ENCODE peak calls at places on chromosome 18, in six cellular contexts. B is adrenal gland; K is effector memory CD4-positive, alpha-beta T cell; N is left lung; R is A549; D is PC-9. T is an unnamed sample.

GRCh38 chr18:12015697-12016062 is 34.4 kb downstream of the IMPA2 start:
- DNase-seq in B (no peak), K (no peak), N (peak), R (no peak), D (peak), T (no peak)

GRCh38 chr18:68972176-68972575 is 174.3 kb downstream of the CCDC102B start:
- DNase-seq in B (no peak), K (no peak), N (no peak), R (no peak), D (no peak), T (peak)

GRCh38 chr18:40415821-40416220 is 1539.2 kb upstream of the PIK3C3 start:
- DNase-seq in B (no peak), K (no peak), N (no peak), R (no peak), D (no peak), T (no peak)

GRCh38 chr18:76697441-76697901 is 124.9 kb upstream of the ZNF236 start:
- DNase-seq in B (no peak), K (no peak), N (no peak), R (no peak), D (no peak), T (no peak)

GRCh38 chr18:23131693-23132319 is 3.5 kb upstream of the CABLES1 start:
- DNase-seq in B (peak), K (peak), N (no peak), R (peak), D (peak), T (peak)

GRCh38 chr18:3248062-3248669 is 565 bp downstream of the MYL12A start:
- DNase-seq in B (no peak), K (no peak), N (no peak), R (no peak), D (no peak), T (no peak)

GRCh38 chr18:27723168-27723567 is 453.8 kb downstream of the CDH2 start:
- DNase-seq in B (no peak), K (no peak), N (no peak), R (no peak), D (no peak), T (no peak)

GRCh38 chr18:58726671-58727070 is 55.4 kb downstream of the MALT1 start:
- DNase-seq in B (no peak), K (no peak), N (no peak), R (no peak), D (no peak), T (no peak)

GRCh38 chr18:74493689-74494088 is 2.5 kb upstream of the CNDP2 start:
- DNase-seq in B (peak), K (peak), N (no peak), R (peak), D (peak), T (peak)

GRCh38 chr18:77935342-77935741 is 685.7 kb downstream of the GALR1 start:
- DNase-seq in B (no peak), K (no peak), N (no peak), R (no peak), D (no peak), T (no peak)
- H3K4me3 ChIP-seq in B (no peak), K (no peak), N (no peak), R (no peak), D (no peak), T (no peak)

GRCh38 chr18:36628435-36629094 is 200.2 kb downstream of the TPGS2 start:
- DNase-seq in B (no peak), K (no peak), N (no peak), R (no peak), D (no peak), T (peak)

GRCh38 chr18:36629095-36629604 is 199.7 kb downstream of the TPGS2 start:
- DNase-seq in B (no peak), K (no peak), N (no peak), R (no peak), D (no peak), T (no peak)

GRCh38 chr18:36630917-36631316 is 197.9 kb downstream of the TPGS2 start:
- DNase-seq in B (no peak), K (no peak), N (no peak), R (no peak), D (no peak), T (no peak)

GRCh38 chr18:36627616-36628015 is 201.2 kb downstream of the TPGS2 start:
- DNase-seq in B (no peak), K (no peak), N (no peak), R (no peak), D (no peak), T (no peak)

DNA sequence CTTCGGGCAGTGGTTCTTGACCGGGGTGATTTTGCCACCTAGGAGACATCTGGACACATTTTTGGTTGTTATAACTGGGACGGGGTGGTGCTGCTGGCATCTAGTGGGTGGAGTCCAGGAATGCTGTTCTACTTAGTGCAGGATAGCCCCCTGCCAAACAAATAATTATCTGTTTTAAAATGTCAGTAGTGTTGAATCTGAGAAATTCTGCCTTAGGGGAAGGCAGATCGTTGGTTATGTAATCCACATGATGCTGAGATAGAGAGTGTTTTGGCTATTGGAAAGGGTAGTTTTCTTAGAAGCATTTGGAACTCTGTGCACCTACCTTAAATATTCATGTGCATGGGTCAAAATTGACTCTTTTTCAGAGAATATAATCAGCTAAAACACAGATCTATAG is 199.0 kb downstream of the TPGS2 start:
- DNase-seq in B (no peak), K (no peak), N (no peak), R (no peak), D (no peak), T (no peak)
- H3K27ac ChIP-seq in B (no peak), K (no peak), N (no peak), R (no peak), D (no peak), T (no peak)

GRCh38 chr18:62189208-62189607 is 2.2 kb downstream of the RELCH start:
- DNase-seq in B (no peak), K (no peak), N (no peak), R (no peak), D (no peak), T (no peak)
- H3K4me3 ChIP-seq in B (no peak), K (no peak), N (peak), R (peak), D (peak), T (no peak)

GRCh38 chr18:476368-476767 is 24.1 kb downstream of the COLEC12 start:
- DNase-seq in B (no peak), K (no peak), N (no peak), R (no peak), D (no peak), T (no peak)
- H3K27ac ChIP-seq in B (no peak), K (no peak), N (no peak), R (no peak), D (no peak), T (no peak)

DNA sequence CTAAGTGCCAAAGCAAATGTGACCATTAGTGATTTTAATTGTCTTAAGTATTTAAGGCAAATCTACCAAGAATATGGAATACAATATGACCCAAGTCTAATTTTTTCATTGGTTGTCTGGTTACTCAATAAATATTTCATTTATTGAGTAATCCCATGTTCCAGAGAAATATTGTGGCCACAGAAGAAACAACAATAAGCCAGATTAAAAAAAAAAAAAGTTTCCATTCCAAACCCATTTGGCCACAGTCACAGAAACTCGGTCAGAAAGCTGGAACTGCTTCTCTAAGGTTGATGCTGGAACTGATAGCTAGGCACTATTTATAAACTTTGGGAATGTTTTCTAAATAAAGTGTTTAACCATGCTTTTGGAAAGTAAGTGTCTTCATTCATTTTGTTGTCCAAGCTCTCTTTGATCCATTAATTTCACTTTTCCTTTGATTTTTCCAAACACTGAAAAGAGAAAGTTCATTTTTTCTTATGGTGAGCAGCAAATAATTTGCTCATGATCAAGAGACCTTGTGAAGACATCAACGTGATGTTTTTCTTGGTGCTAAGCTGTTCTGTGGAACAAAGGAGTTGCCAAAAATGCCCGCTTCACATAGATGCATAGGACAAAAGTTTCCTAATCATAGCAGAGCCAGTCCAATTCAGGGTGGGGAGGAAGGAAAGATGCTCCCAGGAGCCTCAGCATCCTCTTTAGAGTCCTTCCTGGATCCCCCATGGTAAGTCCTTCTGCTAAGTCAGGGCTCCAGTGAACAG is 72.1 kb upstream of the CCBE1 start:
- DNase-seq in B (no peak), K (no peak), N (no peak), R (no peak), D (no peak), T (no peak)
- H3K4me3 ChIP-seq in B (no peak), K (no peak), N (no peak), R (no peak), D (no peak), T (no peak)

DNA sequence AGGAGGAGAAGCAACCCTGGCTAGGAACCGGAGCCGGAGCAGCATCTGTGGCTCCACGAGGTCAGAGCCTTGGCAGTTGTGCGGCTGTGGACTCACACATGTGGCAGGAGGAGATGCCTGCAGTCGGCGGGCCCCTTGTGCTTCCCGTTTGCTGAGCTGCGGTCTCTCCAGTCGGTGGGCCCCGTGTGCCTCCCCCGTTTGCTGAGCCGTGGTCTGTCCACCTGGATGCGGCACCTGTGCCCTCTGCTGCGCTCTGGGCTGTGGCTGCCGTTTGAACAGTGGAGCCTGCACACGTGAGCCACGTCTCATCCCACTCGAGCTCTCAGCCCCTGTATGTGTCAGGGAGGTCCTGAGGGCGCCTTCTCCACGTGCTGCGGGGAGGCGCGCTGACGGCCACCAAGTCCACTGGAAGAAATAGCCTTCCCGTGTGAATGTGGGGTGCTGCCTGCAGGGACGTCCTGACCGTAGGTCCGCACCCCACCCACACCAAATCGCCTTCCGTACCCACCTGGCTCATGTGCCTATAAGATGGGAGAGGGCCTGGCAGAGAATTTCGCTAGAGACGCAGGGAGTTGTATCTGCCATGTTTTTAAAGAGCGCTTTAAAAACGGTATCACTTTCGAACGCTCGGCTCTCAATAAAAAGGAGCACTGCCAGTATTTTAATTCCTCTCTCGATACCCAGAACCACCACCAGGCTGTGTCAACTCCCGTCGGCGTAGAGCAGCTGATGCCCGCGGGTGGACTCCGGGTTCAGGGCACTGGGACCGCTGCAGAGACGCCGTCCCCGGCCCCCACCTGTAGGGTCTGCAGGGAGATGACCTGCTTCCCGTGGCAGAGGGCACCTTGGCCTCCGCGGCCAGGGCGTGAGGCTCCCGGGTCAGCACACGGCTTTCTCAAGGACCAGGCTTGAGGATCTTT is 117.0 kb downstream of the NFATC1 start:
- DNase-seq in B (peak), K (no peak), N (peak), R (no peak), D (no peak), T (no peak)
- H3K27ac ChIP-seq in B (no peak), K (no peak), N (no peak), R (no peak), D (no peak), T (no peak)

GRCh38 chr18:31590570-31590969 is 1.1 kb upstream of the TTR start:
- DNase-seq in B (no peak), K (no peak), N (no peak), R (no peak), D (no peak), T (no peak)
- H3K4me3 ChIP-seq in B (no peak), K (no peak), N (no peak), R (no peak), D (no peak), T (no peak)

T was measured in brain microvascular endothelial cell.